ENCODE peak calls at places on chromosomes 13 and 19, in five cellular contexts. C, F, Y, R and S are unnamed samples. For H3K27me3, the result is how much of the 10 kb centered on the place peaks cover.

GRCh38 chr19:7874080-7874856 is at the start of gene PRR36:
- DNase-seq in C (no peak), F (no peak), Y (no peak), R (no peak), S (no peak)

GRCh38 chr13:69155136-69155535 is 952.5 kb upstream of the ATXN8OS start:
- DNase-seq in C (no peak), F (no peak), Y (no peak), R (no peak), S (no peak)

GRCh38 chr19:17394891-17395415 is 957 bp upstream of the CCDC194 start:
- DNase-seq in C (peak), F (peak), Y (peak), R (peak), S (peak)

GRCh38 chr13:30334663-30335386 is 27.5 kb upstream of the KATNAL1 start:
- DNase-seq in C (no peak), F (no peak), Y (peak), R (no peak), S (no peak)

GRCh38 chr13:109275848-109276247 is 510.5 kb downstream of the IRS2 start:
- DNase-seq in C (no peak), F (no peak), Y (no peak), R (no peak), S (no peak)

GRCh38 chr13:101157261-101157660 is 259.0 kb downstream of the NALCN start:
- DNase-seq in C (no peak), F (no peak), Y (no peak), R (no peak), S (no peak)

GRCh38 chr19:46610851-46611770 is 10.0 kb downstream of the CALM3 start:
- DNase-seq in C (no peak), F (no peak), Y (peak), R (peak), S (no peak)

GRCh38 chr19:42542791-42543190 is 14.5 kb upstream of the CEACAM1 start:
- DNase-seq in C (no peak), F (no peak), Y (no peak), R (no peak), S (no peak)

GRCh38 chr19:1264801-1265610 is 4.1 kb upstream of the CIRBP start:
- DNase-seq in C (peak), F (no peak), Y (peak), R (peak), S (peak)

GRCh38 chr19:47253467-47253881 is 2.9 kb upstream of the CCDC9 start:
- DNase-seq in C (no peak), F (no peak), Y (no peak), R (no peak), S (no peak)

GRCh38 chr13:91046715-91047327 is 300.7 kb upstream of the MIR17HG start:
- DNase-seq in C (no peak), F (no peak), Y (no peak), R (no peak), S (no peak)

GRCh38 chr19:39924389-39924788 is 10.0 kb downstream of the FCGBP start:
- DNase-seq in C (no peak), F (no peak), Y (no peak), R (no peak), S (no peak)

GRCh38 chr13:24693862-24694471 is 13.8 kb downstream of the ATP12A start:
- DNase-seq in C (no peak), F (peak), Y (no peak), R (no peak), S (no peak)

GRCh38 chr13:107251321-107251720 is 683.4 kb upstream of the ARGLU1 start:
- DNase-seq in C (no peak), F (no peak), Y (no peak), R (no peak), S (no peak)

GRCh38 chr19:30163663-30164062 is 208.5 kb upstream of the ZNF536 start:
- DNase-seq in C (no peak), F (no peak), Y (no peak), R (peak), S (no peak)

GRCh38 chr13:50993908-50994307 is 84.3 kb downstream of the RNASEH2B start:
- DNase-seq in C (no peak), F (no peak), Y (no peak), R (no peak), S (no peak)

GRCh38 chr13:51539887-51540286 is 44.4 kb upstream of the WDFY2 start:
- DNase-seq in C (no peak), F (no peak), Y (no peak), R (no peak), S (no peak)

GRCh38 chr13:35343417-35343816 is 133.1 kb downstream of the MAB21L1 start:
- DNase-seq in C (no peak), F (no peak), Y (no peak), R (no peak), S (no peak)

GRCh38 chr13:77047649-77048343 is 20.8 kb upstream of the FBXL3 start:
- DNase-seq in C (no peak), F (no peak), Y (no peak), R (no peak), S (no peak)

GRCh38 chr13:112452380-112453206 is 76.4 kb downstream of the SPACA7 start:
- DNase-seq in C (no peak), F (no peak), Y (peak), R (no peak), S (no peak)

GRCh38 chr13:44312898-44313551 is 60.6 kb upstream of the SERP2 start:
- DNase-seq in C (no peak), F (no peak), Y (no peak), R (no peak), S (no peak)

GRCh38 chr19:11699931-11700794 is 38.6 kb downstream of the ZNF823 start:
- DNase-seq in C (no peak), F (no peak), Y (no peak), R (no peak), S (no peak)

GRCh38 chr13:97749174-97749573 is 204.3 kb upstream of the IPO5 start:
- DNase-seq in C (no peak), F (no peak), Y (no peak), R (no peak), S (no peak)

GRCh38 chr19:10270616-10271394 is at the start of gene ICAM1:
- DNase-seq in C (peak), F (peak), Y (peak), R (peak), S (peak)

GRCh38 chr19:28456264-28456663 is 756.7 kb downstream of the UQCRFS1 start:
- DNase-seq in C (no peak), F (no peak), Y (no peak), R (no peak), S (no peak)

GRCh38 chr13:92649140-92649813 is 577.3 kb upstream of the GPC6 start:
- DNase-seq in C (no peak), F (no peak), Y (no peak), R (no peak), S (no peak)

GRCh38 chr19:29844891-29845575 is 33.2 kb downstream of the CCNE1 start:
- DNase-seq in C (peak), F (peak), Y (peak), R (peak), S (peak)

GRCh38 chr13:43470610-43471009 is 316.2 kb downstream of the ENOX1 start:
- DNase-seq in C (no peak), F (no peak), Y (no peak), R (no peak), S (no peak)

GRCh38 chr19:15129856-15130580 is 22.8 kb downstream of the SYDE1 start:
- DNase-seq in C (no peak), F (no peak), Y (no peak), R (no peak), S (no peak)

GRCh38 chr13:80235559-80236296 is 105.2 kb downstream of the SPRY2 start:
- DNase-seq in C (no peak), F (no peak), Y (no peak), R (no peak), S (no peak)

GRCh38 chr13:22800726-22801401 is 379.9 kb upstream of the SGCG start:
- DNase-seq in C (no peak), F (no peak), Y (no peak), R (peak), S (no peak)

GRCh38 chr19:5017235-5017634 is 48.3 kb downstream of the KDM4B start:
- DNase-seq in C (no peak), F (no peak), Y (no peak), R (no peak), S (no peak)

GRCh38 chr13:78593652-78594494 is 9.5 kb downstream of the POU4F1 start:
- DNase-seq in C (no peak), F (no peak), Y (no peak), R (no peak), S (no peak)
- H3K4me3 ChIP-seq in C (no peak), F (no peak), Y (no peak), R (no peak), S (no peak)

DNA sequence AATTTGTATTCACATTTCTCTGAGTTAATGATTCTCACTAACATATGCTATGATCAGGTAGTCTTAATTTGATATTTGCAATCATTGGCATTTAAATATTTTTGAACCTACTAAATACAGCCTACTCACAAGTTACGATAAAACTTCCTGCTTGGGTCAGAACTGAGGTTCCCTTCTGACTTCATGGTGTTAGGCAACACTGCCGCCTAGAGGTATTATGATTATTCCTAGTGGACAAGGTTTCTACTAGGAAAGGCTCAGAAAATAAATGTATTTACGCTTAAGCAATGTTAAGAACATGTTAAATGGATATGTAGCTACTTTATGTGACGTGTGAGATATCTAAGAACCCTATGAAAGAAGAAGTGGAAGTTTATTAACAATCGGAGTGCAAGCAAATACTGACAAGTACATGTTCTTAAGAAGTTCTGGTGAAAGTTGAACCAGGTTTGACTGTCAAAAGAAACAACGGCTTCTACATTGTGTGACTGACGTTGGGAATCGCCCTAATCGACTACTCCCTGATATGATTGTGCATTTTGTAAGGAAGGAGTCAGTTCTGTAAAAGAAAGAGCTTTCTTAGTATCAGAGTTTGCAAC is 1395.8 kb downstream of the SLITRK5 start:
- DNase-seq in C (no peak), F (no peak), Y (no peak), R (no peak), S (no peak)
- TF ChIP-seq CTCF in C (peak), F (peak), Y (no peak), R (peak), S (peak)

DNA sequence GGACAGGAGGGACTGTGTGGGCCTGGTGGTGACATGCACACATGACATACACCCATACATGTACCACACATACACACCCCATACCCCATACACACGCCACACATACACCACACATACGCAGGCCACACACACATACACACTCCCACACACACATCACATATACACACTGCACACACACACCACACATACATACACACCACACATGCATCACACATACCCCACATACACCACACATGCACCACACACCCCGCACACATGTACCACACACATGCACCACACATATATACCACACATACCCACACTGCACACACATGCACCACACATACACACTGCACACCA is 76.5 kb upstream of the KCTD15 start:
- DNase-seq in C (no peak), F (no peak), Y (no peak), R (no peak), S (no peak)
- H3K27me3 ChIP-seq in C (under half), F (under half), Y (under half), R (under half), S (under half)

GRCh38 chr19:6812612-6813011 is 40.1 kb downstream of the VAV1 start:
- DNase-seq in C (no peak), F (no peak), Y (no peak), R (no peak), S (no peak)

GRCh38 chr19:6809262-6809661 is 36.8 kb downstream of the VAV1 start:
- DNase-seq in C (no peak), F (no peak), Y (no peak), R (no peak), S (no peak)

GRCh38 chr19:6811378-6811777 is 38.9 kb downstream of the VAV1 start:
- DNase-seq in C (no peak), F (no peak), Y (no peak), R (no peak), S (no peak)

GRCh38 chr19:6813659-6814058 is 41.2 kb downstream of the VAV1 start:
- DNase-seq in C (no peak), F (no peak), Y (no peak), R (no peak), S (no peak)

GRCh38 chr19:6811906-6812305 is 39.4 kb downstream of the VAV1 start:
- DNase-seq in C (no peak), F (no peak), Y (no peak), R (no peak), S (no peak)
- H3K4me3 ChIP-seq in C (no peak), F (no peak), Y (no peak), R (no peak), S (no peak)

DNA sequence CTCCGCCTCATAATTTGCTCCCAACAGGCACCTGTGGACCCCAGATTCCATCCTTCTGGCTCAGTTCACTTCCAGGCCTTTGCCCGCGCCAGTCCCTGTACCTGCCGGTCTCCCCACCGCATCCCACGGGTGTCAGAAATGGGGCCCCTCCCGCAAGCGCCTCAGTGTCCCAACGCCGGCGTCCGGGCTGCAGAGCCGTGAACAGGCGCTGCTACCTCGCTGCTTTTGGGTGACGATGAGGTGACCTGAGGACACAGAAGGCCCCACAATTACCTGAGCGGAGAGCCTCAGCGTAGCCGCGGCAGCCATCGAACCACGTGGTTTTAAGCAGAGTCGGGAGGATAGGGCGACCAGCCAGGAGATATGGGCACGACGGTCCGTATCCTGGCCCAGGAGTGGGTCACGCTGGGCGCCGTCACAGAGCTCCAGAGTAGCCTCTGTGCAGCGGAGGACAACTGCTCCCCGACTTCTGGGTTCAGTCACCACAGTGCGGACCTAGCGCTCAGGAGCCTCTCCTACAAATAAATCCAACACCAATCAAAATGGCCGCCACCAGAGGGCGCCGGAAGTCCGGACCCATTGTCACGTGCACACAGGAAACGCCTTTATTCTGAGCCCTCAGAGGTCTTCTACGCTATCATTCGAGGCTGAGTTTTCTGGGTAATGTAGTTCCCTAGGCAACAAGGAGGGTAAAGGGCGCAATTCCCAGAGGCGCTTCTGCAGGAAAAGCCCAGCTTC is at the start of gene ZNF814:
- DNase-seq in C (peak), F (peak), Y (peak), R (peak), S (peak)
- TF ChIP-seq CTCF in C (peak), F (peak), Y (peak), R (peak), S (peak)

DNA sequence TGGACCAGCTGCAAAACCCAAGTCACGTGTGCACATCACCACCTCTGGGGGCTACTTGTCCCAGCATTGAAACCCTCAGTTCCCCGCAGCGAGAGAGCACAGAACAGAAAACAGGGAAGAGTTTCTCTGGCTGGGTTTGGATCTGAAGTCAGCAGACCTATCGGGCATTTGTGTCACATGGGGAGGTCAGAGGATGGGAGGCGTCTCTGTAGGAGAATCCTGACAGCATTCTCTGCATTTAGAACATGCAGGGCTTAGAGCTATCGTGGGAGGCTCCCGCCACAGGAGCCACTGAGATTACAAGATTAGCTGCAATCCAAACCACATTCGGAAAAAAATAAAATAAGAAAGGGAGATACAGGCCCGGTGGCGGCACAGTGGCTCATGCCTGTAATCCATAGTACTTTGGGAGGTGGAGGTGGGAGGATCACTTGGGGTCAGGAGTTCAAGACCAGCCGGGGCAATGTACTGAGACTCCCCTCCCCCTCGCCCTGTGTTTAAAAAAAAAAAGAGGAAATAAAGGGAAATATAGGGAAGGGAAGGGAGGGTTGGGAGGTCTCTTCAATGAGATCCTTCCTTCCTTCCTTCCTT is 2.9 kb upstream of the TLE6 start:
- DNase-seq in C (peak), F (no peak), Y (no peak), R (peak), S (no peak)
- H3K27me3 ChIP-seq in C (under half), F (under half), Y (under half), R (under half), S (under half)

DNA sequence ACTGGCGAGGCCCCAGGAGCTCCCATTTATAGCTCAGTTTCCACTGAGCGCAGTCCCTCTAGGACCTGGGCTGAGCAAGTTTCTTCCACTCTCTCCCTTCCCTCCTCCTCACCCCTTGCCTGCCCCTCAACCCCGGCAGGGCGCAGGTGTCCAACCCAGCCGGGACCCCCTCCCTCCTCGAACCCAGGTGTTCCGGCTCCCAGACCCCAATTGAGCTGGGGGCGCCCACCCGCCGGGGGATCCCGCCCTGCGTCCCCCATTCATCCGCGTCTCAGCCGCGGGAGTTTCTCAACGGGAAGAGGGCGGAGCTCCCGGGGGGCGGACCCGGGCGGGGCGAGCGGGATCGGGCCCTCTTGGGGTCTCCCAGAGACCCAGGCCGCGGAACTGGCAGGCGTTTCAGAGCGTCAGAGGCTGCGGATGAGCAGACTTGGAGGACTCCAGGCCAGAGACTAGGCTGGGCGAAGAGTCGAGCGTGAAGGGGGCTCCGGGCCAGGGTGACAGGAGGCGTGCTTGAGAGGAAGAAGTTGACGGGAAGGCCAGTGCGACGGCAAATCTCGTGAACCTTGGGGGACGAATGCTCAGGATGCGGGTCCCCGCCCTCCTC is at the start of gene KIRREL2:
- DNase-seq in C (no peak), F (peak), Y (no peak), R (no peak), S (no peak)
- H3K4me3 ChIP-seq in C (peak), F (peak), Y (peak), R (peak), S (peak)

GRCh38 chr13:42073683-42074082 is 25.2 kb downstream of the DGKH start:
- DNase-seq in C (no peak), F (no peak), Y (no peak), R (no peak), S (no peak)

GRCh38 chr13:42083138-42083770 is 34.8 kb downstream of the DGKH start:
- DNase-seq in C (no peak), F (no peak), Y (no peak), R (no peak), S (no peak)

GRCh38 chr13:42075517-42075916 is 27.1 kb downstream of the DGKH start:
- DNase-seq in C (no peak), F (no peak), Y (no peak), R (no peak), S (no peak)

GRCh38 chr13:42076309-42076713 is 27.9 kb downstream of the DGKH start:
- DNase-seq in C (no peak), F (no peak), Y (no peak), R (no peak), S (no peak)

GRCh38 chr13:42078113-42078769 is 29.8 kb downstream of the DGKH start:
- DNase-seq in C (no peak), F (no peak), Y (no peak), R (no peak), S (no peak)
- TF ChIP-seq CTCF in C (peak), F (no peak), Y (peak), R (peak), S (no peak)

DNA sequence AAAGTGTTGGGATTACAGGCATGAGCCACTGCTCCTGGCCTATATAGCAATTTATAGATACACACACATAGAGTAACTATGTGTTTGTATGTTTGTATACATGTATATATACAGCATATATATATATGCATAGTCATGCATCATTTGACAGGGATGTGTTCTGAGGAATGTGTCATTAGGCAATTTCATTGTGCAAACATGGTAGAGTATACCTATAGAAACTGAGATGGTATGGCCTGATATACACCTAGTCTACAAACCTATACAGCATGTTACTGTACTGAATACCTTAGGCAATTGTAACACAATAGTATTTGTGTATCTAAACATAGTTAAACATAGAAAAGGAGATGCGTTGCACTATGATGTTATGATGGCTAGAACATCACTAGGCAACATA is 53.0 kb upstream of the PCCA start:
- DNase-seq in C (no peak), F (no peak), Y (no peak), R (no peak), S (no peak)
- H3K27me3 ChIP-seq in C (under half), F (under half), Y (under half), R (under half), S (under half)

GRCh38 chr19:32876919-32877285 is 7.3 kb upstream of the SLC7A9 start:
- DNase-seq in C (no peak), F (no peak), Y (no peak), R (no peak), S (no peak)
- H3K4me3 ChIP-seq in C (no peak), F (no peak), Y (no peak), R (no peak), S (no peak)